ENCODE peak calls at places on chromosomes 11 and 22, in nine cellular contexts. Y, H, S, C, N, T, A, P and J are unnamed samples. For H3K4me1, the result is how much of the 10 kb centered on the place peaks cover.

GRCh38 chr11:108498046-108498815 is at the start of gene POGLUT3:
- DNase-seq in Y (no peak), H (peak), S (no peak), C (no peak), N (peak), T (peak), A (peak), P (peak), J (peak)

GRCh38 chr22:32932176-32932575 is 126.0 kb downstream of the SYN3 start:
- DNase-seq in Y (no peak), H (peak), S (peak), C (no peak), N (no peak), T (no peak), A (no peak), P (no peak), J (no peak)

GRCh38 chr11:118290923-118291322 is 13.6 kb upstream of the CD3E start:
- DNase-seq in Y (peak), H (no peak), S (peak), C (peak), N (peak), T (no peak), A (peak), P (no peak), J (peak)

GRCh38 chr22:19873960-19874306 is 19.3 kb upstream of the GNB1L start:
- DNase-seq in Y (no peak), H (no peak), S (no peak), C (no peak), N (no peak), T (peak), A (no peak), P (no peak), J (no peak)

GRCh38 chr11:67615455-67616430 is 9.0 kb downstream of the NDUFV1 start:
- DNase-seq in Y (peak), H (no peak), S (no peak), C (peak), N (peak), T (peak), A (peak), P (peak), J (peak)

GRCh38 chr11:66142370-66143263 is 72.5 kb downstream of the PACS1 start:
- DNase-seq in Y (peak), H (peak), S (peak), C (no peak), N (no peak), T (peak), A (peak), P (no peak), J (peak)

GRCh38 chr11:65398362-65398910 is 12.0 kb downstream of the FRMD8 start:
- DNase-seq in Y (no peak), H (no peak), S (no peak), C (no peak), N (no peak), T (peak), A (no peak), P (no peak), J (no peak)

GRCh38 chr11:77188912-77189491 is 61.0 kb downstream of the MYO7A start:
- DNase-seq in Y (no peak), H (no peak), S (no peak), C (no peak), N (no peak), T (no peak), A (no peak), P (no peak), J (no peak)

GRCh38 chr11:119206512-119207299 is 567 bp downstream of the CBL start:
- DNase-seq in Y (no peak), H (no peak), S (no peak), C (peak), N (peak), T (peak), A (no peak), P (peak), J (peak)

GRCh38 chr11:69881467-69882269 is 62.5 kb upstream of the FGF3 start:
- DNase-seq in Y (no peak), H (no peak), S (no peak), C (no peak), N (peak), T (no peak), A (no peak), P (no peak), J (no peak)
- TF ChIP-seq CTCF in Y (peak), H (no peak), S (no peak), C (peak), N (peak), T (no peak), A (peak), P (no peak), J (peak)

DNA sequence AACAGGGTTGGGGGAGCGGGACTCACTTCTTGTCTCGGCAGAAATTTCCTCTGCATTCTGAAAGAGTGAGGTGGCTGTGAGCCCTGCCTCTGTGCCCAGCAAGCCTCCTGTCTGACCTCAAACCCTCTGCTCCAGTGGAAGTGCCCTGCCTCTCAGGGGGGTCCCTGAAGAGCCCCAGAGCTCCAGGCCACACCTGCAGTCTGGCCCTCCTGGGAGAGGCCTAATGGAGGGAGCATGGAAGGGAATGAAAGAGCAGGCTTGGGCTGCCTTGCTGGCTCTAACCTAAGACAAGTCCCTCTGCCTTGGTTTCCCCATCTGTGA is 14.9 kb downstream of the ARHGEF17 start:
- DNase-seq in Y (no peak), H (no peak), S (no peak), C (no peak), N (no peak), T (peak), A (no peak), P (no peak), J (no peak)
- H3K4me2 ChIP-seq in Y (peak), H (peak), S (no peak), C (no peak), N (peak), T (peak), A (no peak), P (no peak), J (no peak)

GRCh38 chr22:29310065-29310862 is 3.8 kb downstream of the GAS2L1 start:
- DNase-seq in Y (no peak), H (no peak), S (peak), C (no peak), N (no peak), T (peak), A (no peak), P (no peak), J (no peak)
- H3K4me1 ChIP-seq in Y (half or more), H (under half), S (half or more), C (under half), N (under half), T (under half), A (half or more), P (under half), J (under half)

GRCh38 chr11:17197431-17197898 is 10.3 kb downstream of the PIK3C2A start:
- DNase-seq in Y (no peak), H (peak), S (peak), C (no peak), N (no peak), T (peak), A (no peak), P (no peak), J (peak)
- TF ChIP-seq CTCF in Y (no peak), H (no peak), S (no peak), C (no peak), N (no peak), T (no peak), A (no peak), P (no peak), J (no peak)

GRCh38 chr11:2666828-2667570 is 32.8 kb downstream of the KCNQ1OT1 start:
- DNase-seq in Y (no peak), H (no peak), S (no peak), C (no peak), N (no peak), T (peak), A (no peak), P (no peak), J (no peak)
- H3K4me2 ChIP-seq in Y (no peak), H (no peak), S (no peak), C (no peak), N (no peak), T (no peak), A (no peak), P (no peak), J (no peak)

GRCh38 chr22:50471197-50471847 is 3.5 kb downstream of the SBF1 start:
- DNase-seq in Y (no peak), H (no peak), S (no peak), C (no peak), N (no peak), T (no peak), A (no peak), P (no peak), J (no peak)

GRCh38 chr22:50470491-50470890 is 4.3 kb downstream of the SBF1 start:
- DNase-seq in Y (no peak), H (no peak), S (no peak), C (peak), N (no peak), T (no peak), A (no peak), P (peak), J (no peak)

GRCh38 chr22:50467773-50468440 is 6.9 kb downstream of the SBF1 start:
- DNase-seq in Y (no peak), H (no peak), S (no peak), C (peak), N (no peak), T (no peak), A (no peak), P (no peak), J (no peak)

GRCh38 chr22:50468626-50469025 is 6.2 kb downstream of the SBF1 start:
- DNase-seq in Y (no peak), H (no peak), S (no peak), C (no peak), N (no peak), T (no peak), A (no peak), P (no peak), J (no peak)

DNA sequence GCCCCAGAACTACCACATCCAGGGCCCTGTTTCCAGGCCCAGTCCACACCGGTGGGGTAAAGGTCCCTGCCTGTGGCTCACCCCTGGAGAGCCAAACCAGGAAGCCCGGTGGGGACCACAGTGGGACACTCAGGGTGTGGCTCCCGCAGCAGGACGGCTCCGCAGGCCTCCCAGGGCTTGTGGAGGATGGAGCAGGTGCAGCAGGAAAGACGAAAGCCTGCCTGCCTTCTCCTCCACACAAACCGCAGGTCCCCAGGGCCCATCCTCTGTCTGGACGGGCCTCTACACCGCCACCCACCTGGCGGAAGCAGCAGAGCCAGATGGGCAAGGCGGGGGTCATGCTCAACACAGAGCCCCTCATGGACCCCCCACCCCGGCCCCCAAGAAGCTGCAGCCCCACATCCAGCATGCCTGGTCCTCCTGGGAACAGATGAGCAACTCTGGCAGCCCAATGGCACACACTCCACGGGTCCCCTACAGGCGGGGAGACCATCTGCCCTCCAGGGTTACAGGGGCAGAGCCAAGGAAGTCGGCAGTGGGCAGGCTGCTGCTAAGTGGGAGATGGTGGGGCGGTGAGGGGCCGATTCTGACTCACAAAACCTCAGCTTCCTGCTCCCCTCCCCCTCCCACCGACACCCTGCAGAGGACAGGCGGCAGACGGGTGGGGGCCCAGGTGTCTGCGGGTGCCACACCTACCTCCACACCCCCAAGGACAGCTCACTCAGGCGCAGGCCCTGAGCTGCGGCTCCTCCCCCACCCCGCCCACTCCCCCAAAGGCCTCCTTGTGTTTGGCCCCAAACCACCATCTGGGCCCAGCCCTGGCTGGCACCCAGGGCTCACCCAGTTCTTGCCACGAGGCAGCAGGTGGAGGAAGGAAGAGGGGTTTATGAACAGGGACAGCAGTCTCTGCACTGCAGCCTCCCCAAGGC is 5.2 kb downstream of the SBF1 start:
- DNase-seq in Y (peak), H (peak), S (peak), C (peak), N (no peak), T (peak), A (no peak), P (peak), J (peak)
- H3K4me1 ChIP-seq in Y (under half), H (under half), S (under half), C (half or more), N (under half), T (under half), A (under half), P (under half), J (under half)

GRCh38 chr11:2136952-2137201 is 2.3 kb downstream of the IGF2 start:
- DNase-seq in Y (no peak), H (no peak), S (no peak), C (no peak), N (no peak), T (no peak), A (no peak), P (no peak), J (no peak)

GRCh38 chr11:2135648-2136201 is 3.5 kb downstream of the IGF2 start:
- DNase-seq in Y (no peak), H (no peak), S (no peak), C (no peak), N (no peak), T (no peak), A (no peak), P (no peak), J (no peak)

GRCh38 chr11:2135018-2135569 is 4.1 kb downstream of the IGF2 start:
- DNase-seq in Y (no peak), H (no peak), S (no peak), C (no peak), N (no peak), T (no peak), A (no peak), P (no peak), J (no peak)

GRCh38 chr11:2137202-2138071 is 1.8 kb downstream of the IGF2 start:
- DNase-seq in Y (peak), H (peak), S (peak), C (no peak), N (peak), T (peak), A (peak), P (no peak), J (peak)

GRCh38 chr11:2136209-2136951 is 2.8 kb downstream of the IGF2 start:
- DNase-seq in Y (no peak), H (no peak), S (no peak), C (no peak), N (no peak), T (no peak), A (no peak), P (no peak), J (no peak)
- TF ChIP-seq CTCF in Y (no peak), H (no peak), S (no peak), C (no peak), N (no peak), T (no peak), A (no peak), P (no peak), J (no peak)

GRCh38 chr11:68798221-68798813 is 43.4 kb downstream of the CPT1A start:
- DNase-seq in Y (no peak), H (no peak), S (no peak), C (peak), N (peak), T (peak), A (no peak), P (no peak), J (peak)

GRCh38 chr11:68796779-68797178 is 44.9 kb downstream of the CPT1A start:
- DNase-seq in Y (no peak), H (no peak), S (no peak), C (no peak), N (no peak), T (no peak), A (no peak), P (no peak), J (no peak)

GRCh38 chr11:68792400-68792955 is 41.2 kb upstream of the TESMIN start:
- DNase-seq in Y (no peak), H (peak), S (no peak), C (no peak), N (no peak), T (no peak), A (no peak), P (no peak), J (no peak)
- H3K4me2 ChIP-seq in Y (no peak), H (no peak), S (no peak), C (no peak), N (no peak), T (no peak), A (no peak), P (no peak), J (no peak)

GRCh38 chr11:75719089-75719638 is 1.5 kb downstream of the MOGAT2 start:
- DNase-seq in Y (no peak), H (peak), S (no peak), C (no peak), N (peak), T (no peak), A (no peak), P (no peak), J (no peak)

GRCh38 chr11:75722669-75723042 is 5.0 kb downstream of the MOGAT2 start:
- DNase-seq in Y (no peak), H (no peak), S (no peak), C (no peak), N (no peak), T (no peak), A (no peak), P (peak), J (no peak)

GRCh38 chr11:75719639-75720239 is 2.1 kb downstream of the MOGAT2 start:
- DNase-seq in Y (no peak), H (no peak), S (no peak), C (no peak), N (no peak), T (no peak), A (no peak), P (no peak), J (no peak)

GRCh38 chr11:75721852-75722668 is 4.4 kb downstream of the MOGAT2 start:
- DNase-seq in Y (no peak), H (no peak), S (no peak), C (no peak), N (no peak), T (no peak), A (no peak), P (no peak), J (no peak)

GRCh38 chr11:75720639-75721038 is 3.0 kb downstream of the MOGAT2 start:
- DNase-seq in Y (no peak), H (no peak), S (no peak), C (no peak), N (no peak), T (no peak), A (no peak), P (no peak), J (no peak)
- H3K4me1 ChIP-seq in Y (under half), H (under half), S (under half), C (under half), N (under half), T (under half), A (under half), P (under half), J (under half)